ENCODE peak calls at places on chromosomes 3 and 15, in nine cellular contexts. One of them, this sample, is unnamed.

GRCh38 chr15:70669006-70669602 is 94.3 kb downstream of the UACA start:
- DNase-seq in progenitor cell of endocrine pancreas: no peak
- DNase-seq in PC-3: no peak
- DNase-seq in CD8-positive, alpha-beta memory T cell: no peak
- DNase-seq in stimulated activated CD4-positive, alpha-beta T cell treated with anti-CD3 and anti-CD28 coated beads, Interleukin-1b, Interleukin-23, amount 100 ng/mL, for 48 hours: no peak
- DNase-seq in posterior cingulate gyrus: no peak
- DNase-seq in activated CD8-positive, alpha-beta memory T cell treated with anti-CD3 and anti-CD28 coated beads for 1 hour: no peak
- DNase-seq in Panc1: no peak
- DNase-seq in ELR: peak
- DNase-seq in this sample: no peak

GRCh38 chr15:31325432-31325975 is 1.1 kb upstream of the KLF13 start:
- DNase-seq in progenitor cell of endocrine pancreas: peak
- DNase-seq in PC-3: peak
- DNase-seq in CD8-positive, alpha-beta memory T cell: peak
- DNase-seq in stimulated activated CD4-positive, alpha-beta T cell treated with anti-CD3 and anti-CD28 coated beads, Interleukin-1b, Interleukin-23, amount 100 ng/mL, for 48 hours: peak
- DNase-seq in posterior cingulate gyrus: peak
- DNase-seq in activated CD8-positive, alpha-beta memory T cell treated with anti-CD3 and anti-CD28 coated beads for 1 hour: peak
- DNase-seq in Panc1: no peak
- DNase-seq in ELR: peak
- DNase-seq in this sample: no peak

GRCh38 chr15:72939855-72940631 is 112.2 kb upstream of the NEO1 start:
- DNase-seq in progenitor cell of endocrine pancreas: no peak
- DNase-seq in PC-3: no peak
- DNase-seq in CD8-positive, alpha-beta memory T cell: no peak
- DNase-seq in stimulated activated CD4-positive, alpha-beta T cell treated with anti-CD3 and anti-CD28 coated beads, Interleukin-1b, Interleukin-23, amount 100 ng/mL, for 48 hours: no peak
- DNase-seq in posterior cingulate gyrus: no peak
- DNase-seq in activated CD8-positive, alpha-beta memory T cell treated with anti-CD3 and anti-CD28 coated beads for 1 hour: no peak
- DNase-seq in Panc1: no peak
- DNase-seq in ELR: no peak
- DNase-seq in this sample: peak

GRCh38 chr3:57544181-57545125 is at the start of gene DNAH12:
- DNase-seq in progenitor cell of endocrine pancreas: peak
- DNase-seq in PC-3: peak
- DNase-seq in CD8-positive, alpha-beta memory T cell: no peak
- DNase-seq in stimulated activated CD4-positive, alpha-beta T cell treated with anti-CD3 and anti-CD28 coated beads, Interleukin-1b, Interleukin-23, amount 100 ng/mL, for 48 hours: peak
- DNase-seq in posterior cingulate gyrus: no peak
- DNase-seq in activated CD8-positive, alpha-beta memory T cell treated with anti-CD3 and anti-CD28 coated beads for 1 hour: no peak
- DNase-seq in Panc1: no peak
- DNase-seq in ELR: peak
- DNase-seq in this sample: peak

GRCh38 chr3:76657909-76658308 is 382.0 kb upstream of the ROBO2 start:
- DNase-seq in progenitor cell of endocrine pancreas: no peak
- DNase-seq in PC-3: no peak
- DNase-seq in CD8-positive, alpha-beta memory T cell: no peak
- DNase-seq in stimulated activated CD4-positive, alpha-beta T cell treated with anti-CD3 and anti-CD28 coated beads, Interleukin-1b, Interleukin-23, amount 100 ng/mL, for 48 hours: no peak
- DNase-seq in posterior cingulate gyrus: no peak
- DNase-seq in activated CD8-positive, alpha-beta memory T cell treated with anti-CD3 and anti-CD28 coated beads for 1 hour: no peak
- DNase-seq in Panc1: no peak
- DNase-seq in ELR: no peak
- DNase-seq in this sample: no peak

GRCh38 chr3:39637807-39638206 is 170.3 kb downstream of the MOBP start:
- DNase-seq in progenitor cell of endocrine pancreas: no peak
- DNase-seq in PC-3: peak
- DNase-seq in CD8-positive, alpha-beta memory T cell: no peak
- DNase-seq in stimulated activated CD4-positive, alpha-beta T cell treated with anti-CD3 and anti-CD28 coated beads, Interleukin-1b, Interleukin-23, amount 100 ng/mL, for 48 hours: no peak
- DNase-seq in posterior cingulate gyrus: no peak
- DNase-seq in activated CD8-positive, alpha-beta memory T cell treated with anti-CD3 and anti-CD28 coated beads for 1 hour: no peak
- DNase-seq in Panc1: no peak
- DNase-seq in ELR: peak
- DNase-seq in this sample: peak

GRCh38 chr15:46394463-46394862 is 759.6 kb downstream of the SQOR start:
- DNase-seq in progenitor cell of endocrine pancreas: no peak
- DNase-seq in PC-3: no peak
- DNase-seq in CD8-positive, alpha-beta memory T cell: no peak
- DNase-seq in stimulated activated CD4-positive, alpha-beta T cell treated with anti-CD3 and anti-CD28 coated beads, Interleukin-1b, Interleukin-23, amount 100 ng/mL, for 48 hours: no peak
- DNase-seq in posterior cingulate gyrus: no peak
- DNase-seq in activated CD8-positive, alpha-beta memory T cell treated with anti-CD3 and anti-CD28 coated beads for 1 hour: no peak
- DNase-seq in Panc1: no peak
- DNase-seq in ELR: no peak
- DNase-seq in this sample: no peak

GRCh38 chr3:125083776-125084175 is 28.0 kb upstream of the HEG1 start:
- DNase-seq in progenitor cell of endocrine pancreas: no peak
- DNase-seq in PC-3: no peak
- DNase-seq in CD8-positive, alpha-beta memory T cell: no peak
- DNase-seq in stimulated activated CD4-positive, alpha-beta T cell treated with anti-CD3 and anti-CD28 coated beads, Interleukin-1b, Interleukin-23, amount 100 ng/mL, for 48 hours: no peak
- DNase-seq in posterior cingulate gyrus: no peak
- DNase-seq in activated CD8-positive, alpha-beta memory T cell treated with anti-CD3 and anti-CD28 coated beads for 1 hour: no peak
- DNase-seq in Panc1: no peak
- DNase-seq in ELR: peak
- DNase-seq in this sample: no peak

GRCh38 chr3:24119321-24119751 is 174.2 kb downstream of the NR1D2 start:
- DNase-seq in progenitor cell of endocrine pancreas: no peak
- DNase-seq in PC-3: peak
- DNase-seq in CD8-positive, alpha-beta memory T cell: no peak
- DNase-seq in stimulated activated CD4-positive, alpha-beta T cell treated with anti-CD3 and anti-CD28 coated beads, Interleukin-1b, Interleukin-23, amount 100 ng/mL, for 48 hours: no peak
- DNase-seq in posterior cingulate gyrus: no peak
- DNase-seq in activated CD8-positive, alpha-beta memory T cell treated with anti-CD3 and anti-CD28 coated beads for 1 hour: no peak
- DNase-seq in Panc1: no peak
- DNase-seq in ELR: peak
- DNase-seq in this sample: peak

GRCh38 chr3:179562467-179563297 is at the start of gene ACTL6A:
- DNase-seq in progenitor cell of endocrine pancreas: peak
- DNase-seq in PC-3: peak
- DNase-seq in CD8-positive, alpha-beta memory T cell: peak
- DNase-seq in stimulated activated CD4-positive, alpha-beta T cell treated with anti-CD3 and anti-CD28 coated beads, Interleukin-1b, Interleukin-23, amount 100 ng/mL, for 48 hours: peak
- DNase-seq in posterior cingulate gyrus: peak
- DNase-seq in activated CD8-positive, alpha-beta memory T cell treated with anti-CD3 and anti-CD28 coated beads for 1 hour: peak
- DNase-seq in Panc1: peak
- DNase-seq in ELR: peak
- DNase-seq in this sample: peak

GRCh38 chr15:100718075-100718980 is 115.9 kb downstream of the ASB7 start:
- DNase-seq in progenitor cell of endocrine pancreas: no peak
- DNase-seq in PC-3: no peak
- DNase-seq in CD8-positive, alpha-beta memory T cell: no peak
- DNase-seq in stimulated activated CD4-positive, alpha-beta T cell treated with anti-CD3 and anti-CD28 coated beads, Interleukin-1b, Interleukin-23, amount 100 ng/mL, for 48 hours: no peak
- DNase-seq in posterior cingulate gyrus: no peak
- DNase-seq in activated CD8-positive, alpha-beta memory T cell treated with anti-CD3 and anti-CD28 coated beads for 1 hour: no peak
- DNase-seq in Panc1: no peak
- DNase-seq in ELR: no peak
- DNase-seq in this sample: peak

GRCh38 chr3:136802481-136802996 is 16.4 kb upstream of the SLC35G2 start:
- DNase-seq in progenitor cell of endocrine pancreas: no peak
- DNase-seq in PC-3: peak
- DNase-seq in CD8-positive, alpha-beta memory T cell: no peak
- DNase-seq in stimulated activated CD4-positive, alpha-beta T cell treated with anti-CD3 and anti-CD28 coated beads, Interleukin-1b, Interleukin-23, amount 100 ng/mL, for 48 hours: no peak
- DNase-seq in posterior cingulate gyrus: no peak
- DNase-seq in activated CD8-positive, alpha-beta memory T cell treated with anti-CD3 and anti-CD28 coated beads for 1 hour: no peak
- DNase-seq in Panc1: no peak
- DNase-seq in ELR: peak
- DNase-seq in this sample: peak

GRCh38 chr3:45986303-45986982 is 9.2 kb downstream of the FYCO1 start:
- DNase-seq in progenitor cell of endocrine pancreas: no peak
- DNase-seq in PC-3: peak
- DNase-seq in CD8-positive, alpha-beta memory T cell: no peak
- DNase-seq in stimulated activated CD4-positive, alpha-beta T cell treated with anti-CD3 and anti-CD28 coated beads, Interleukin-1b, Interleukin-23, amount 100 ng/mL, for 48 hours: no peak
- DNase-seq in posterior cingulate gyrus: no peak
- DNase-seq in activated CD8-positive, alpha-beta memory T cell treated with anti-CD3 and anti-CD28 coated beads for 1 hour: no peak
- DNase-seq in Panc1: peak
- DNase-seq in ELR: peak
- DNase-seq in this sample: peak

GRCh38 chr3:79011821-79012529 is 755.8 kb downstream of the ROBO1 start:
- DNase-seq in progenitor cell of endocrine pancreas: no peak
- DNase-seq in PC-3: no peak
- DNase-seq in CD8-positive, alpha-beta memory T cell: no peak
- DNase-seq in stimulated activated CD4-positive, alpha-beta T cell treated with anti-CD3 and anti-CD28 coated beads, Interleukin-1b, Interleukin-23, amount 100 ng/mL, for 48 hours: no peak
- DNase-seq in posterior cingulate gyrus: no peak
- DNase-seq in activated CD8-positive, alpha-beta memory T cell treated with anti-CD3 and anti-CD28 coated beads for 1 hour: no peak
- DNase-seq in Panc1: no peak
- DNase-seq in ELR: no peak
- DNase-seq in this sample: no peak

GRCh38 chr15:68646751-68647150 is 68.0 kb downstream of the CORO2B start:
- DNase-seq in progenitor cell of endocrine pancreas: no peak
- DNase-seq in PC-3: no peak
- DNase-seq in CD8-positive, alpha-beta memory T cell: no peak
- DNase-seq in stimulated activated CD4-positive, alpha-beta T cell treated with anti-CD3 and anti-CD28 coated beads, Interleukin-1b, Interleukin-23, amount 100 ng/mL, for 48 hours: no peak
- DNase-seq in posterior cingulate gyrus: no peak
- DNase-seq in activated CD8-positive, alpha-beta memory T cell treated with anti-CD3 and anti-CD28 coated beads for 1 hour: no peak
- DNase-seq in Panc1: no peak
- DNase-seq in ELR: no peak
- DNase-seq in this sample: no peak

GRCh38 chr3:146975476-146975875 is 370.3 kb upstream of the PLSCR5 start:
- DNase-seq in progenitor cell of endocrine pancreas: no peak
- DNase-seq in PC-3: no peak
- DNase-seq in CD8-positive, alpha-beta memory T cell: no peak
- DNase-seq in stimulated activated CD4-positive, alpha-beta T cell treated with anti-CD3 and anti-CD28 coated beads, Interleukin-1b, Interleukin-23, amount 100 ng/mL, for 48 hours: no peak
- DNase-seq in posterior cingulate gyrus: no peak
- DNase-seq in activated CD8-positive, alpha-beta memory T cell treated with anti-CD3 and anti-CD28 coated beads for 1 hour: no peak
- DNase-seq in Panc1: no peak
- DNase-seq in ELR: no peak
- DNase-seq in this sample: no peak